ENCODE peak calls at places on chromosomes 5 and 9, in six cellular contexts. W is A549, Z is upper lobe of left lung, L is HepG2, T is GM12878, D is K562. O is an unnamed sample.

GRCh38 chr5:91469517-91470165 is 86.5 kb upstream of the ARRDC3 start:
- ATAC-seq in W (no peak), D (peak; percentile 53), L (no peak), T (no peak), Z (peak; percentile 51), O (peak; percentile 63)

GRCh38 chr9:6993531-6993930 is 235.8 kb downstream of the KDM4C start:
- ATAC-seq in D (no peak), W (no peak), Z (no peak), T (no peak), L (no peak), O (no peak)

GRCh38 chr5:60325870-60326269 is 374.1 kb downstream of the DEPDC1B start:
- ATAC-seq in D (no peak), Z (no peak), W (no peak), T (no peak), L (no peak), O (no peak)

GRCh38 chr5:56759521-56759920 is 55.8 kb upstream of the MAP3K1 start:
- ATAC-seq in D (no peak), L (no peak), W (no peak), Z (no peak), T (no peak), O (no peak)

GRCh38 chr9:76846307-76846706 is 59.6 kb downstream of the PRUNE2 start:
- ATAC-seq in L (no peak), W (no peak), D (no peak), T (no peak), Z (no peak), O (no peak)

GRCh38 chr5:14574891-14575496 is 6.6 kb upstream of the OTULINL start:
- ATAC-seq in T (no peak), L (no peak), D (no peak), W (no peak), Z (no peak), O (peak; percentile 41)

GRCh38 chr5:154334406-154335041 is 111.3 kb upstream of the SAP30L start:
- ATAC-seq in D (no peak), Z (peak; percentile 55), W (no peak), L (peak; percentile 69), T (no peak), O (peak; percentile 19)

GRCh38 chr5:60161340-60161934 is 267.9 kb upstream of the PDE4D start:
- ATAC-seq in Z (no peak), D (no peak), W (peak; percentile 58), L (peak; percentile 35), T (peak; percentile 73), O (no peak)

GRCh38 chr9:119003882-119004617 is 365.2 kb downstream of the BRINP1 start:
- ATAC-seq in Z (no peak), D (no peak), L (no peak), W (no peak), T (no peak), O (no peak)

GRCh38 chr5:133321833-133322420 is 270.1 kb downstream of the HSPA4 start:
- ATAC-seq in W (no peak), Z (no peak), L (no peak), T (peak; percentile 86), D (no peak), O (no peak)

GRCh38 chr5:136043551-136043950 is 14.8 kb downstream of the TGFBI start:
- ATAC-seq in D (no peak), Z (no peak), W (no peak), T (no peak), L (no peak), O (no peak)

GRCh38 chr5:121982500-121983261 is 20.9 kb downstream of the SRFBP1 start:
- ATAC-seq in D (no peak), Z (no peak), T (peak; percentile 37), W (no peak), L (no peak), O (peak; percentile 62)

GRCh38 chr5:107289030-107289714 is 381.6 kb downstream of the EFNA5 start:
- ATAC-seq in D (no peak), Z (no peak), W (no peak), L (no peak), T (peak; percentile 94), O (no peak)

GRCh38 chr5:39195198-39195826 is 24.1 kb downstream of the FYB1 start:
- ATAC-seq in L (no peak), Z (no peak), D (no peak), W (no peak), T (no peak), O (no peak)

GRCh38 chr9:124940894-124941688 is at the start of gene GOLGA1:
- ATAC-seq in L (peak; percentile 91), D (peak; percentile 92), T (peak; percentile 90), W (peak; percentile 94), Z (peak; percentile 99), O (peak; percentile 98)
- TF ChIP-seq EP300 in L (peak; percentile 50), D (peak; percentile 49), T (no peak), W (no peak), Z (no peak), O (no peak)

DNA sequence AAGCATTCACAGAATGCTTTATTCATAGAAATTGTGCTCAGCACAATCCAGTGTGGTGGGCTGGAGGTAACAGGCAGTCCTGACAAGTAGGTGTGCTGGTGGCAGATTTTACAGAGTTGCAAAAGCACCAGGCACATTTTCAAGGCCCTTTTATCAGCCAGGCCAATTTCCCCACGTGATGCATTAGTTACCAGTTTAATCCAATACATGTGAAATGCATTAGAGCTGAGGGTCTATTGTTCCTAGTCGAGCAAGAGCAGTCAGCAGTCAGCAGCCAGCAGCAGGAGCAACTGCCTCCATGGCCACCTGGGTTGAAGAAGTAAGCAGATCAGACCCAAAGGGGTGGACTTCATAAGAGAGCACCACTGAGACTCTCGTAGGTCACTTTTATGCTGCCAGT is 76.7 kb downstream of the EPB41L4A start:
- ATAC-seq in Z (no peak), T (no peak), W (no peak), L (no peak), D (no peak), O (no peak)
- TF ChIP-seq EP300 in Z (no peak), T (no peak), W (no peak), L (no peak), D (no peak), O (no peak)

GRCh38 chr5:109410389-109411174 is 808 bp upstream of the PJA2 start:
- ATAC-seq in T (peak; percentile 50), Z (peak; percentile 85), D (peak; percentile 69), W (peak; percentile 71), L (peak; percentile 13), O (peak; percentile 26)

GRCh38 chr5:109411627-109412026 is 1.9 kb upstream of the PJA2 start:
- ATAC-seq in T (no peak), W (no peak), D (no peak), L (no peak), Z (no peak), O (no peak)

GRCh38 chr5:109409061-109409843 is 522 bp downstream of the PJA2 start:
- ATAC-seq in Z (peak; percentile 67), D (peak; percentile 64), W (peak; percentile 75), L (peak; percentile 59), T (peak; percentile 55), O (peak; percentile 15)

GRCh38 chr5:109411175-109411514 is 1.4 kb upstream of the PJA2 start:
- ATAC-seq in Z (no peak), L (no peak), W (no peak), D (no peak), T (no peak), O (no peak)

GRCh38 chr5:109409844-109410388 is at the start of gene PJA2:
- ATAC-seq in W (peak; percentile 93), Z (peak; percentile 99), T (peak; percentile 84), L (peak; percentile 90), D (peak; percentile 87), O (peak; percentile 96)
- TF ChIP-seq EP300 in W (no peak), Z (no peak), T (peak; percentile 60), L (no peak), D (no peak), O (no peak)

GRCh38 chr5:172873513-172873912 is 39.5 kb downstream of the ERGIC1 start:
- ATAC-seq in Z (no peak), T (no peak), W (no peak), L (no peak), D (no peak), O (no peak)

GRCh38 chr5:172871982-172872381 is 37.9 kb downstream of the ERGIC1 start:
- ATAC-seq in T (no peak), D (no peak), L (no peak), Z (no peak), W (no peak), O (no peak)

GRCh38 chr5:172871561-172871960 is 37.5 kb downstream of the ERGIC1 start:
- ATAC-seq in L (no peak), D (no peak), Z (no peak), W (no peak), T (no peak), O (no peak)

GRCh38 chr5:172874647-172875371 is 40.8 kb downstream of the ERGIC1 start:
- ATAC-seq in W (no peak), D (no peak), T (no peak), L (no peak), Z (no peak), O (no peak)

GRCh38 chr5:172872997-172873491 is 39.0 kb downstream of the ERGIC1 start:
- ATAC-seq in Z (peak; percentile 12), D (no peak), W (no peak), T (no peak), L (no peak), O (peak; percentile 35)
- TF ChIP-seq EP300 in Z (peak; percentile 22), D (no peak), W (no peak), T (no peak), L (no peak), O (peak; percentile 78)

GRCh38 chr9:84339951-84340350 is 607 bp downstream of the SLC28A3 start:
- ATAC-seq in W (no peak), T (peak; percentile 50), L (no peak), Z (no peak), D (no peak), O (no peak)

GRCh38 chr9:84339523-84339922 is 1.0 kb downstream of the SLC28A3 start:
- ATAC-seq in T (no peak), Z (no peak), W (no peak), L (no peak), D (no peak), O (no peak)

GRCh38 chr9:84338792-84339191 is 1.8 kb downstream of the SLC28A3 start:
- ATAC-seq in Z (no peak), D (no peak), L (no peak), T (no peak), W (no peak), O (no peak)

GRCh38 chr9:84343111-84343521 is 2.6 kb upstream of the SLC28A3 start:
- ATAC-seq in L (no peak), W (no peak), D (peak; percentile 89), T (no peak), Z (no peak), O (no peak)

DNA sequence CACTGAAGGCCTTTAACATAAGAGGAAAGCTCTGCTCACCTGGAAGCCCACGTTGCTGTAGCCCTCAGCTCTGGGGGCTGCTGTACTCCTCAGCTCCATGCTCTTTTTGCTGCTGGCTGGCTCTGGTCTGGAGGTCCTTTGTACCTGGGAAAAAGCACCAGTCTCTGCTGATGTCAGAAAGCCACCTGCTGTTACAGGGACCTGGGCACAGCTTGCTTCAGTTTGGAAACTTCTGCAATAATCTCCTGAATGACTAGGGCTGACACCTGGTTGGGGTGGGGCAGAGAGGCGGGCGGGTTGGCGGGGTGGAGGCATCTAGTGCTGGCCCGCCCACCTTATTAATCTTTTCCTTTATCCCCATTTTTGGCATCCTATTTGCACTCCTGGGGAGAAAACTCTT is at the start of gene SLC28A3:
- ATAC-seq in D (no peak), T (no peak), Z (no peak), W (no peak), L (no peak), O (no peak)
- TF ChIP-seq EP300 in D (no peak), T (no peak), Z (no peak), W (no peak), L (no peak), O (no peak)

GRCh38 chr5:173764321-173765029 is 123.7 kb upstream of the CPEB4 start:
- ATAC-seq in W (peak; percentile 89), L (peak; percentile 83), T (peak; percentile 69), D (peak; percentile 85), Z (peak; percentile 78), O (peak; percentile 91)
- TF ChIP-seq EP300 in W (peak; percentile 95), L (peak; percentile 73), T (no peak), D (peak; percentile 80), Z (no peak), O (no peak)